ENCODE peak calls at places on chromosome 19, in eight cellular contexts. C, Z, E, U, X, Q, A and G are unnamed samples.

GRCh38 chr19:39363909-39364457 is 21.8 kb downstream of the SAMD4B start:
- DNase-seq in U (no peak), Z (no peak), E (peak; percentile 80), X (no peak), A (no peak), C (no peak), Q (no peak), G (no peak)

GRCh38 chr19:10694706-10695105 is 6.5 kb upstream of the QTRT1 start:
- DNase-seq in A (no peak), Q (no peak), Z (no peak), E (no peak), U (no peak), X (no peak), C (no peak), G (peak; percentile 59)

GRCh38 chr19:1747285-1748114 is 5.8 kb upstream of the ONECUT3 start:
- DNase-seq in C (no peak), A (no peak), Q (peak; percentile 70), Z (peak; percentile 83), E (peak; percentile 80), X (no peak), U (peak; percentile 19), G (peak; percentile 69)

GRCh38 chr19:35991731-35992450 is 3.1 kb upstream of the SDHAF1 start:
- DNase-seq in E (no peak), Z (no peak), Q (no peak), C (no peak), A (no peak), X (no peak), U (no peak), G (no peak)

GRCh38 chr19:39497850-39498261 is 891 bp upstream of the DLL3 start:
- DNase-seq in Z (no peak), X (peak; percentile 84), A (no peak), Q (peak; percentile 88), E (peak; percentile 19), C (peak; percentile 35), U (no peak), G (peak; percentile 64)

GRCh38 chr19:16076154-16076957 is at the start of gene TPM4:
- DNase-seq in A (peak; percentile 94), U (peak; percentile 72), Q (peak; percentile 89), C (peak; percentile 90), E (peak; percentile 96), X (peak; percentile 67), Z (peak; percentile 65), G (peak; percentile 92)

GRCh38 chr19:756232-756631 is 5.3 kb downstream of the MISP start:
- DNase-seq in Z (peak; percentile 54), C (peak; percentile 43), U (no peak), X (peak; percentile 47), Q (no peak), E (peak; percentile 49), A (no peak), G (peak; percentile 50)

GRCh38 chr19:35797663-35798062 is 15.0 kb downstream of the PRODH2 start:
- DNase-seq in E (no peak), U (no peak), Q (peak; percentile 69), X (no peak), C (no peak), Z (no peak), A (no peak), G (no peak)

GRCh38 chr19:11205939-11206570 is 8.7 kb upstream of the KANK2 start:
- DNase-seq in E (no peak), Z (no peak), C (no peak), A (no peak), Q (no peak), X (peak; percentile 85), U (no peak), G (no peak)

GRCh38 chr19:46748325-46749109 is 2.3 kb upstream of the STRN4 start:
- DNase-seq in A (peak; percentile 89), C (peak; percentile 87), E (peak; percentile 56), Q (peak; percentile 88), U (no peak), Z (peak; percentile 75), X (peak; percentile 66), G (peak; percentile 95)

GRCh38 chr19:41821003-41821735 is 23.3 kb downstream of the LYPD4 start:
- DNase-seq in Q (peak; percentile 66), A (peak; percentile 66), E (peak; percentile 15), U (no peak), C (peak; percentile 65), Z (peak; percentile 94), X (peak; percentile 84), G (peak; percentile 52)

GRCh38 chr19:29247051-29247450 is 34.1 kb upstream of the UQCRFS1 start:
- DNase-seq in C (no peak), Q (peak; percentile 21), A (no peak), U (no peak), X (no peak), Z (no peak), E (no peak), G (no peak)

GRCh38 chr19:907183-907853 is 5.7 kb downstream of the R3HDM4 start:
- DNase-seq in A (peak; percentile 93), X (peak; percentile 59), E (no peak), Z (no peak), C (no peak), Q (no peak), U (no peak), G (no peak)

GRCh38 chr19:3038214-3038613 is 9.1 kb upstream of the TLE2 start:
- DNase-seq in E (no peak), X (no peak), U (no peak), Z (no peak), Q (no peak), C (no peak), A (no peak), G (no peak)

GRCh38 chr19:40523322-40524047 is 53.2 kb upstream of the SHKBP1 start:
- DNase-seq in C (peak; percentile 83), A (peak; percentile 82), X (peak; percentile 84), U (no peak), E (peak; percentile 44), Q (peak; percentile 87), Z (peak; percentile 93), G (peak; percentile 67)

GRCh38 chr19:39223703-39224279 is 19.7 kb upstream of the SYCN start:
- DNase-seq in C (peak; percentile 14), X (no peak), A (no peak), U (no peak), Z (peak; percentile 74), Q (peak; percentile 67), E (peak; percentile 19), G (peak; percentile 16)

GRCh38 chr19:1882089-1882785 is 3.1 kb downstream of the ABHD17A start:
- DNase-seq in C (peak; percentile 66), E (no peak), U (no peak), Z (no peak), X (peak; percentile 79), Q (no peak), A (no peak), G (no peak)

GRCh38 chr19:48752511-48753365 is at the start of gene FUT1:
- DNase-seq in U (no peak), A (peak; percentile 89), X (peak; percentile 75), Z (no peak), C (peak; percentile 72), E (no peak), Q (peak; percentile 96), G (peak; percentile 93)
- TF ChIP-seq CTCF in U (no peak), A (no peak), X (no peak), Z (no peak), C (no peak), E (no peak), Q (no peak), G (no peak)

DNA sequence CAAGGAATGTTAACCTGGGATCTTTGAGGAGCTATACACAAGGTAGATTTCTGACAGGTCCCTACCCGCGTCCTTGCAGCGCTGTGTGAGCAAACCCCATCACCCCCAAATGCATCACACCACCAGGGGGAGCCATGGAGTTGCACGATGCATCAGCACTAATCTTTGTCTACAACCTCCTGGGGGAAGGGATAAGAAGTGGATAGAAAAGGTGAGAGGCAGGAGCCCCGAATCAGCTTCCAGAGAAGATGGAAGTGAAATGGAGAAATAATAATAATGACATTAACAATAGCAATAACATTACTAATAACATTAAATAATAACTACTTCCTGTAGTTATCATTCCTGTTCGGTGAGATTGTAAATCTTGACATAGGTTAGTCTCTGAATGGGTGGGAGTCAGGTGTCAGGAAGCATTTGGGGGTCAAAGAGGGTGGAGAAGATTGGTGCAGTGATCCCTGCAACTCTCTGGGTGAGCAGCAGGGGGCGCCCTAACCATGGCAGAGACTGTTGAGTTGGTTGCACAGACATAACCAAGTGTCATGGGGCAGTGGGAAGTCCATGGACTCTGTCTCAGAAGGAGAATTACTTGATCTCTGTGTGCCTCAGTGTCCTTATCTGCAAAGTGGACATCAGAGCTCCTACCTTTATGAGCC is 16.5 kb downstream of the SIGLEC7 start:
- DNase-seq in E (peak; percentile 7), A (peak; percentile 89), Z (peak; percentile 41), C (peak; percentile 73), X (peak; percentile 51), Q (peak; percentile 93), U (no peak), G (peak; percentile 74)
- TF ChIP-seq CTCF in E (peak; percentile 44), A (peak; percentile 81), Z (peak; percentile 57), C (peak; percentile 35), X (peak; percentile 96), Q (peak; percentile 96), U (peak; percentile 54), G (peak; percentile 85)

GRCh38 chr19:18202759-18203407 is 959 bp downstream of the RAB3A start:
- DNase-seq in Z (no peak), A (peak; percentile 89), U (no peak), X (peak; percentile 70), E (no peak), Q (peak; percentile 71), C (peak; percentile 49), G (peak; percentile 48)
- TF ChIP-seq CTCF in Z (peak; percentile 27), A (peak; percentile 14), U (peak; percentile 46), X (peak; percentile 73), E (peak; percentile 49), Q (no peak), C (no peak), G (no peak)

GRCh38 chr19:45079063-45079910 is at the start of gene GEMIN7:
- DNase-seq in Q (peak; percentile 89), E (peak; percentile 59), Z (peak; percentile 83), A (peak; percentile 94), C (peak; percentile 73), U (no peak), X (peak; percentile 90), G (peak; percentile 84)
- TF ChIP-seq CTCF in Q (no peak), E (peak; percentile 26), Z (no peak), A (no peak), C (no peak), U (no peak), X (no peak), G (no peak)

DNA sequence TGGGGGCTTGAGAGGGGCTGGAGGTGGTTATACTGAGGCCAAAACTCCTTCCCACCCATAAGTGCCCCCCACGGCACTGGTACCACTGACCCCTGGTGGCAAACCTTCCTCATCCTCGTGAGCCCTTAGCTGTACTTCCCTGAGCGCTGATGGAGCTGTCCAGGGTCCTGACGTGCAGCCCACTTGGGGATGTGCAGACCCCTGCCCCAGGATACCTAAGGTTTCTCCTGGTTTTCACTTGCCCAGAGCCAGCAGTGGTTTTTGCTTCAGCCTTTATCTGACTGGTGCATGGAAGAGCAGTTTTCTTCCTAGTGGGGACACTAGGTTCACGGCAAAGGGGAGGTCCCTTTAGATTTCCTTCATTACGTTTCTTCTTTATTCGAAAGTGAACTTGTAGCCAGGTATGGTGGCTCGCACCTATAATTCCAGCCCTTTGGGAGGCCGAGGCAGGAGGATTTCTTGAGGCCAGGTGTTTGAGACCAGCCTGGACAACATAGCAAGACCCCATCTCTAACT is 28.7 kb upstream of the KCTD15 start:
- DNase-seq in Z (no peak), U (no peak), E (peak; percentile 32), A (no peak), X (peak; percentile 34), C (peak; percentile 23), Q (peak; percentile 91), G (peak; percentile 50)
- TF ChIP-seq CTCF in Z (peak; percentile 16), U (peak; percentile 33), E (peak; percentile 26), A (no peak), X (no peak), C (no peak), Q (no peak), G (peak; percentile 27)